ENCODE peak calls at places on chromosomes 13 and 19, in ten cellular contexts. N is stromal cell of bone marrow; R is activated CD4-positive, CD25-positive, alpha-beta regulatory T cell treated with anti-CD3 and anti-CD28 coated beads, Interleukin-2, amount 50 U/mL, for 16 hours; B is RCC 7860; J is anterior cingulate cortex; K is non-pigmented ciliary epithelial cell; M is AG04450; P is lung microvascular endothelial cell; D is substantia nigra; H is naive thymus-derived CD8-positive, alpha-beta T cell. C is an unnamed sample.

GRCh38 chr19:51219307-51219706 is 5.6 kb upstream of the CD33 start:
- DNase-seq in N (no peak), R (no peak), B (no peak), J (no peak), K (no peak), M (no peak), P (no peak), D (no peak), H (no peak), C (no peak)

GRCh38 chr19:54320271-54320670 is 7.3 kb upstream of the LILRA5 start:
- DNase-seq in N (no peak), R (no peak), B (no peak), J (no peak), K (no peak), M (no peak), P (no peak), D (no peak), H (no peak), C (no peak)

GRCh38 chr19:48395170-48395455 is 1.6 kb downstream of the GRIN2D start:
- DNase-seq in N (no peak), R (no peak), B (no peak), J (no peak), K (no peak), M (no peak), P (no peak), D (no peak), H (no peak), C (no peak)

GRCh38 chr19:42421591-42422031 is 5.6 kb downstream of the LIPE start:
- DNase-seq in N (no peak), R (no peak), B (no peak), J (no peak), K (no peak), M (no peak), P (peak), D (no peak), H (no peak), C (no peak)

GRCh38 chr13:113758651-113759524 is at the start of gene TMEM255B:
- DNase-seq in N (peak), R (peak), B (no peak), J (peak), K (no peak), M (peak), P (peak), D (peak), H (peak), C (peak)

GRCh38 chr19:14149509-14149994 is 13.2 kb upstream of the ASF1B start:
- DNase-seq in N (no peak), R (peak), B (no peak), J (peak), K (no peak), M (no peak), P (peak), D (peak), H (peak), C (peak)

GRCh38 chr13:40130871-40131636 is 475.6 kb downstream of the COG6 start:
- DNase-seq in N (no peak), R (no peak), B (peak), J (no peak), K (no peak), M (no peak), P (peak), D (no peak), H (no peak), C (no peak)

GRCh38 chr13:85314686-85315085 is 484.5 kb downstream of the SLITRK6 start:
- DNase-seq in N (no peak), R (no peak), B (no peak), J (no peak), K (no peak), M (no peak), P (no peak), D (no peak), H (no peak), C (no peak)

GRCh38 chr13:111665691-111666095 is 345.3 kb downstream of the TEX29 start:
- DNase-seq in N (no peak), R (no peak), B (no peak), J (no peak), K (no peak), M (no peak), P (no peak), D (no peak), H (no peak), C (no peak)

GRCh38 chr13:51477653-51478324 is 25.0 kb upstream of the INTS6 start:
- DNase-seq in N (no peak), R (no peak), B (no peak), J (no peak), K (no peak), M (no peak), P (no peak), D (no peak), H (no peak), C (no peak)

GRCh38 chr13:43242040-43242439 is 218.7 kb downstream of the DNAJC15 start:
- DNase-seq in N (no peak), R (no peak), B (no peak), J (no peak), K (no peak), M (no peak), P (peak), D (no peak), H (no peak), C (no peak)

GRCh38 chr19:1259206-1259872 is 9.8 kb upstream of the CIRBP start:
- DNase-seq in N (no peak), R (no peak), B (peak), J (no peak), K (no peak), M (no peak), P (peak), D (peak), H (peak), C (peak)

GRCh38 chr19:10768936-10769335 is 51.1 kb downstream of the DNM2 start:
- DNase-seq in N (no peak), R (no peak), B (peak), J (no peak), K (no peak), M (no peak), P (no peak), D (no peak), H (no peak), C (no peak)

GRCh38 chr13:78102121-78102677 is 183.6 kb upstream of the EDNRB start:
- DNase-seq in N (peak), R (no peak), B (no peak), J (no peak), K (peak), M (no peak), P (peak), D (no peak), H (no peak), C (no peak)